ENCODE peak calls at places on chromosomes 5 and 9, in seven cellular contexts. C, S, E, B, F, I and T are unnamed samples.

GRCh38 chr5:31194892-31195291 is 1.4 kb downstream of the CDH6 start:
- DNase-seq in F (no peak), C (no peak), B (no peak), E (peak; percentile 27), S (no peak), I (peak; percentile 6), T (no peak)

GRCh38 chr5:174532453-174533126 is 191.8 kb upstream of the MSX2 start:
- DNase-seq in I (peak; percentile 93), E (peak; percentile 98), F (peak; percentile 35), C (peak; percentile 86), S (peak; percentile 89), B (peak; percentile 91), T (peak; percentile 79)

GRCh38 chr9:88587182-88587581 is 52.2 kb downstream of the NXNL2 start:
- DNase-seq in E (no peak), F (no peak), I (no peak), B (no peak), C (peak; percentile 49), S (peak; percentile 63), T (no peak)

GRCh38 chr5:380701-381309 is 59.3 kb downstream of the AHRR start:
- DNase-seq in B (no peak), E (no peak), S (peak; percentile 37), C (no peak), F (peak; percentile 2), I (no peak), T (no peak)

GRCh38 chr5:27172708-27173107 is 134.3 kb upstream of the CDH9 start:
- DNase-seq in C (no peak), S (no peak), I (no peak), F (no peak), B (no peak), E (no peak), T (peak; percentile 22)

GRCh38 chr5:53161876-53162275 is 52.3 kb upstream of the MOCS2 start:
- DNase-seq in F (no peak), C (no peak), S (no peak), B (no peak), E (peak; percentile 50), I (no peak), T (no peak)

GRCh38 chr5:142106061-142106460 is 2.5 kb upstream of the NDFIP1 start:
- DNase-seq in E (no peak), S (no peak), F (peak; percentile 27), B (no peak), C (no peak), I (no peak), T (no peak)

GRCh38 chr9:106613250-106613737 is 249.7 kb upstream of the ZNF462 start:
- DNase-seq in B (no peak), E (no peak), C (peak; percentile 65), S (peak; percentile 56), I (no peak), F (no peak), T (no peak)

GRCh38 chr9:108933231-108933630 is 693 bp downstream of the ELP1 start:
- DNase-seq in E (peak; percentile 40), I (no peak), S (no peak), C (no peak), B (no peak), F (no peak), T (peak; percentile 60)

GRCh38 chr9:108928386-108928785 is 5.5 kb downstream of the ELP1 start:
- DNase-seq in C (no peak), F (no peak), I (no peak), E (no peak), S (no peak), B (no peak), T (no peak)

GRCh38 chr9:108934323-108934885 is at the start of gene ABITRAM:
- DNase-seq in B (peak; percentile 57), I (peak; percentile 73), C (peak; percentile 75), F (peak; percentile 74), S (peak; percentile 88), E (peak; percentile 81), T (peak; percentile 95)

GRCh38 chr9:108937561-108938305 is 3.5 kb downstream of the ABITRAM start:
- DNase-seq in S (no peak), I (no peak), F (no peak), B (no peak), C (no peak), E (no peak), T (no peak)

GRCh38 chr9:108933641-108934322 is at the start of gene ELP1:
- DNase-seq in E (peak; percentile 94), S (peak; percentile 96), F (peak; percentile 93), C (peak; percentile 92), I (peak; percentile 76), B (peak; percentile 86), T (peak; percentile 96)
- TF ChIP-seq POLR2A in E (peak; percentile 50), S (peak; percentile 22), F (peak; percentile 54), C (no peak), I (peak; percentile 74), B (peak; percentile 54), T (peak; percentile 78)

GRCh38 chr5:1949253-1949652 is 66.5 kb upstream of the IRX4 start:
- DNase-seq in C (no peak), F (no peak), B (no peak), I (no peak), E (no peak), S (no peak), T (no peak)

GRCh38 chr5:1950096-1950707 is 67.5 kb upstream of the IRX4 start:
- DNase-seq in B (no peak), I (no peak), C (no peak), F (no peak), S (no peak), E (no peak), T (no peak)

GRCh38 chr5:1946776-1947175 is 64.1 kb upstream of the IRX4 start:
- DNase-seq in E (no peak), I (no peak), F (no peak), S (no peak), B (no peak), C (no peak), T (no peak)

GRCh38 chr5:1948111-1948510 is 65.4 kb upstream of the IRX4 start:
- DNase-seq in S (no peak), I (no peak), B (no peak), E (no peak), C (no peak), F (no peak), T (no peak)

GRCh38 chr5:1948663-1949191 is 66.0 kb upstream of the IRX4 start:
- DNase-seq in I (no peak), S (no peak), E (no peak), F (no peak), B (no peak), C (no peak), T (no peak)
- TF ChIP-seq POLR2A in I (no peak), S (no peak), E (no peak), F (no peak), B (no peak), C (no peak), T (no peak)

GRCh38 chr9:99911600-99911999 is 5.1 kb downstream of the STX17 start:
- DNase-seq in I (no peak), B (no peak), C (no peak), F (no peak), S (no peak), E (no peak), T (no peak)

GRCh38 chr9:99907208-99907532 is 716 bp downstream of the STX17 start:
- DNase-seq in S (no peak), C (no peak), B (no peak), F (no peak), E (no peak), I (no peak), T (no peak)

GRCh38 chr9:99905833-99906402 is 536 bp upstream of the STX17 start:
- DNase-seq in S (no peak), C (peak; percentile 51), E (peak; percentile 6), B (no peak), I (no peak), F (no peak), T (no peak)

GRCh38 chr9:99903393-99903792 is 3.1 kb upstream of the STX17 start:
- DNase-seq in I (no peak), E (no peak), B (no peak), S (no peak), C (no peak), F (no peak), T (no peak)

DNA sequence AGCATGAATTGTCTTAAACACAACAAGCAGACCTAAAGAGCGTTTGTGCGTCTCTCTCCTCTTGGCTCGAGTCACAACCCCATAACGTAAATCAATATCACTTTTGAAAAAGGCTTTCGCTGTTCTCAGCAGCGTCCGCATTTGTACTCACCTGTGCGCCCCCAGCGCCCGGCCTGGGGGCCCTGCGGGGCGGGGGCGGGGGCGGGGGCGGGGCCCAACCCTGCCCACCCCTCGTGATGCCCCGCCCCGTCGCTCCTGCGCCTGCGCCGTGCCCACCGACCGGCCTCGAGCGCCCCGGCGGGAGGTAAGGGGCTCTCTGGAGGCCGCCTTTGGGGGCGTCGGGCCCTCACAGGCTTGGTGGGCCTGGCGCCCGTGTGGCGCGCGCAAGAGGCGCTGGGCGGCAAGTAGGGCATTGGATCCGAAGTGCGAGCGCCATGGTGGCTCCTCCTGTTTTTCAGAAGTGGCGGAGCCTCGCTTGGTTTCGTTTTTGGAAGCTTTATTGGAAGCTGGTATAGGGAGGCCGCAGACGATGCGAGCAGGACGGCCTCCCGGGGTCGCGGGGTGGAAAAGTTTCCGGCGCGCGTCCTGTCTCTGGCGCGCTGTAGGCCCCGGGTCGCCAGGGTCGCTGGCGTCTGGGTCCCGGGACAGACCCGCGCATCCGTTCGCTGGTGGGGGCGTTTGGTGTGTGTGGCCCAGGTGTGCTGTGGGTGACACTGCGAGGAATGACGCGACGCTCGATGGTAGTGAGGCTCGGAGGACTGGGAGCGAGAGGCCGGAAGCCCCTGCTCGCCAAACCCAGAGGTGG is at the start of gene STX17:
- DNase-seq in B (peak; percentile 54), F (peak; percentile 82), C (peak; percentile 79), S (peak; percentile 89), E (peak; percentile 69), I (peak; percentile 64), T (peak; percentile 93)
- TF ChIP-seq POLR2A in B (peak; percentile 70), F (peak; percentile 87), C (no peak), S (peak; percentile 59), E (peak; percentile 67), I (peak; percentile 75), T (peak; percentile 76)

GRCh38 chr5:100898504-100899346 is 4.4 kb downstream of the ST8SIA4 start:
- DNase-seq in S (no peak), C (no peak), I (no peak), E (no peak), F (no peak), B (no peak), T (no peak)

GRCh38 chr5:100901851-100902341 is 1.2 kb downstream of the ST8SIA4 start:
- DNase-seq in I (no peak), C (peak; percentile 32), S (peak; percentile 86), F (peak; percentile 20), B (no peak), E (no peak), T (peak; percentile 47)

GRCh38 chr5:100899675-100900074 is 3.4 kb downstream of the ST8SIA4 start:
- DNase-seq in F (no peak), I (no peak), C (no peak), B (no peak), S (no peak), E (no peak), T (no peak)

GRCh38 chr5:100900796-100901731 is 2.0 kb downstream of the ST8SIA4 start:
- DNase-seq in F (peak; percentile 24), S (peak; percentile 95), I (no peak), C (peak; percentile 70), B (no peak), E (peak; percentile 15), T (peak; percentile 63)

DNA sequence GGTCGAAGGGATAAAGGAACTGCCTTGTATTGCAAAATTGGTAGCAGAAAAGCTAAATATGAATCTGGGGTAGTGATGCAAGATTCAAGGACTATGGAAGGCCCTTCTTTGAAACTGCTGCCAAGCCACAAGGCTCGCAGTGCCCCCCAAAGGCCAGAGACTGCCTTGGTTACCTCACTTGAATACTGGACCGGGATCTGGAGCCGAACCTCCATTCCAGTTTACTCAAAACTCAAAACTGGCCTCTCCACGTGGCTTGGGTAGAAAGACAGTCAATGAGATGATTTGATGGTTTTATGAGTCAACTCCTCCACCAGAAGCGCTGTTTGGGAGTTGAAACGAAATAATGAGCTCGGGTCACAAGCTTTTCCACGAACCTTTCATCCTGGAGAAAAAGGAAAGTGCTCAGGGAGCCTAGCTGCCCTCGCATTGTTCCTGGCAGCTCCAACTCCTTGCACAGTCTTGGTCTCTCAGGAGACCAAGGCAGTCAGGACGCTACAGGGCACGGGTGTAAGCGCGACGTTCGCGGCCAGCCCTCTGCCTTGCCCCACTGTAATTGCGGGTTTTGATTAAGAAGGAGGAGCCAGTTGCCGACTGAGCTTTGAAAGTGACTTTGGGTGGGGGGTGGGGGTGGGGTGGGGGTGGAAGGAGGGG is 2.8 kb downstream of the ST8SIA4 start:
- DNase-seq in S (peak; percentile 79), E (no peak), F (no peak), B (no peak), I (no peak), C (peak; percentile 26), T (peak; percentile 58)
- TF ChIP-seq POLR2A in S (no peak), E (no peak), F (no peak), B (no peak), I (peak; percentile 10), C (no peak), T (peak; percentile 41)